ENCODE peak calls at places on chromosomes 4 and X, in four cellular contexts. S is psoas muscle, W is GM13977, X is progenitor cell of endocrine pancreas. C is an unnamed sample.

GRCh38 chr4:1030559-1030958 is 19.1 kb downstream of the FGFRL1 start:
- DNase-seq in S (no peak), X (no peak), W (no peak), C (no peak)

GRCh38 chrX:153703036-153703370 is 15.3 kb downstream of the SLC6A8 start:
- DNase-seq in W (no peak), S (peak), X (no peak), C (no peak)

GRCh38 chrX:50161143-50161542 is 39.7 kb downstream of the AKAP4 start:
- DNase-seq in W (no peak), S (no peak), X (no peak), C (no peak)

GRCh38 chr4:138392751-138393308 is 150.7 kb upstream of the SLC7A11 start:
- DNase-seq in S (no peak), W (no peak), X (no peak), C (no peak)

GRCh38 chr4:179307297-179308136 is 1865.3 kb upstream of the AGA start:
- DNase-seq in S (no peak), W (peak), X (peak), C (no peak)

GRCh38 chrX:13923845-13924244 is 105.8 kb downstream of the GEMIN8 start:
- DNase-seq in X (no peak), S (no peak), W (no peak), C (no peak)

GRCh38 chr4:63528592-63528991 is 880.7 kb downstream of the TECRL start:
- DNase-seq in S (no peak), W (peak), X (no peak), C (no peak)

GRCh38 chr4:132956951-132957350 is 192.1 kb upstream of the PCDH10 start:
- DNase-seq in W (no peak), S (no peak), X (no peak), C (no peak)

GRCh38 chr4:8502836-8503585 is 62.4 kb downstream of the TRMT44 start:
- DNase-seq in X (no peak), S (no peak), W (no peak), C (no peak)

DNA sequence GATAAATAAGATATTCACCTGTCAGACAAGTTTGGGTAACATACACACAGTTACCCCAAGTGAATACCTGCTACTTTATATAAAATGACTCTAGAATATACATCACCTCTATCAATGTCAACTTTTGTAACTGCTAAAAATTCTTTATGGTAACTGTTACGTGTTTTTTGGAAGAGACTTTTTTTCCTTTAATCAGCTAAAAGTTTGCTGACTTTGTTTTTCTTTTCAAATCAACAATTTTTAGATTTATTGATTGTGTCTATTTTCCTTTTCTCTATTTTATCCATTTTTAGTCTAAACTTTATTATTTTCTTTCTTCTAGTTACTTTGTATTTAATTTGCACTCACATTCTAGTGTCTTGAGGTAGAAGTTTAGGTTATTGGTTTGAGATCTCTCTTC is 1106.6 kb upstream of the LCORL start:
- DNase-seq in W (no peak), S (no peak), X (no peak), C (no peak)
- TF ChIP-seq CTCF in W (no peak), S (no peak), X (no peak), C (no peak)

GRCh38 chrX:1316527-1316926 is 20.1 kb upstream of the IL3RA start:
- DNase-seq in X (no peak), S (peak), W (no peak), C (no peak)
- TF ChIP-seq CTCF in X (no peak), S (no peak), W (no peak), C (no peak)

GRCh38 chr4:123362103-123362502 is 34.5 kb upstream of the SPRY1 start:
- DNase-seq in X (no peak), W (no peak), S (no peak), C (no peak)

GRCh38 chr4:123366144-123366748 is 30.3 kb upstream of the SPRY1 start:
- DNase-seq in X (no peak), W (no peak), S (no peak), C (no peak)

GRCh38 chr4:123365412-123365811 is 31.2 kb upstream of the SPRY1 start:
- DNase-seq in S (no peak), W (no peak), X (no peak), C (no peak)

GRCh38 chr4:123363729-123364128 is 32.9 kb upstream of the SPRY1 start:
- DNase-seq in S (no peak), W (no peak), X (no peak), C (no peak)

DNA sequence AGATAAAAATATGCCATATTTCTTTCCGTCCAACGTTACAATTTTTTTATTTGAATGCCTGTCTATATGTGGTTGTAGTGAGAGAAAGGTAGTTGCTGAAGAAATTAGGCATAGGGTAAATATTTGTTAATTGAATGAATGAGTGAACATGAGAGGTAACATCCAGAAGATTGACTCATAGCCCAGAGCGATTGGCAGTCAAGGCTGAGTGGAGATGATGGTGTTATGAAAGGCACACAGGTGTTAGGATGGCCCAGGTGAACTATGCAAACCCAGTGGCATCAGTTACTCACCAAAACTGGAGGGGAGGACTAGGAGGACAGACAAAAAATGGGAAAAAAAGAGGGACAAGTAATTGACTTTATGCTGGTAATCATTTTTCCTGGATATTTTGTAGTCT is 31.7 kb upstream of the SPRY1 start:
- DNase-seq in S (no peak), X (no peak), W (no peak), C (no peak)
- TF ChIP-seq CTCF in S (no peak), X (no peak), W (no peak), C (no peak)

GRCh38 chrX:68808686-68809357 is 20.0 kb upstream of the EFNB1 start:
- DNase-seq in X (no peak), S (peak), W (no peak), C (no peak)

GRCh38 chrX:68807818-68808217 is 21.0 kb upstream of the EFNB1 start:
- DNase-seq in X (no peak), S (no peak), W (no peak), C (no peak)
- TF ChIP-seq CTCF in X (peak), S (peak), W (peak), C (no peak)

DNA sequence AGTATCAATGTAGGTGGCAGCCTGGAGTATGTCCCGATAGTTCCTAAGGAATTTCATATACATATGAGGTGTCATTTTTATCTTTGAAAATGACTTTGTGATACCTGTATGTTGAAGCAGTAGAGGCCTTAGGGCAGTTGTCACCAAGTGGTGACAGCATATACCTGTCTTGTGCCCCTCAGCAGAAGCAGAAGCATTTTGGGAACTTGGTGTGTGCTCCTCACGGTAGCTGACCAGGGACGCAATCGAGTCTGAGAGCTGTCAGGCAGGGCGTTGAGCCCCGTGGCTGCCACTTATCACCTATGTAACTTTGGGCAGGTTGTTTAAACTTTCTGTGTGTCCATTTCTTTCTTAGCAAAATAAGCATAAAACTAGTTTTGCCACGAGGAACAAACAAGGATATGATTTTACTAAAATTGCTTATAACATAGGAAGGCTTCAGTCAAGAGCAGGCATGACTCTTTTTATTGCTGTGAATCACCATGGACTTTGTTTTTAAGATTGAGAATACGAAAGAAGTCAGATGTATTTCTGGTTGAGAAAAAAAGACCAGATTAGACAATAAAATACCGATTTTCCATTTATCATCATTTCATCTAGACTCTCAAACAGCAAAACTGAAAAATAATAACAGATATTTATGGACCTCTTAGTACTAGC is 161.5 kb downstream of the CPE start:
- DNase-seq in W (no peak), S (no peak), X (no peak), C (no peak)
- TF ChIP-seq CTCF in W (no peak), S (no peak), X (no peak), C (no peak)

GRCh38 chr4:92047209-92047877 is 256.4 kb upstream of the GRID2 start:
- DNase-seq in W (no peak), X (no peak), S (no peak), C (no peak)
- TF ChIP-seq CTCF in W (no peak), X (peak), S (no peak), C (no peak)